ENCODE peak calls at places on chromosome 16, in seven cellular contexts. W is cardiac fibroblast, R is OCI-LY7, F is uterus, Q is BJ, C is ascending aorta, E is Peyer's patch. K is an unnamed sample.

GRCh38 chr16:73951541-73951940 is 345.1 kb upstream of the PSMD7 start:
- DNase-seq in W (no peak), R (no peak), F (peak; percentile 31), Q (no peak), C (no peak), E (no peak), K (peak; percentile 1)

GRCh38 chr16:29775742-29776408 is 2.2 kb upstream of the ZG16 start:
- DNase-seq in W (peak; percentile 38), R (no peak), F (no peak), Q (no peak), C (no peak), E (no peak), K (peak; percentile 20)

GRCh38 chr16:12661656-12662172 is 142.0 kb downstream of the CPPED1 start:
- DNase-seq in W (peak; percentile 32), R (peak; percentile 65), F (no peak), Q (no peak), C (no peak), E (no peak), K (peak; percentile 26)

GRCh38 chr16:30368122-30368791 is 2.0 kb downstream of the TBC1D10B start:
- DNase-seq in W (peak; percentile 56), R (no peak), F (no peak), Q (no peak), C (no peak), E (no peak), K (peak; percentile 56)

GRCh38 chr16:35931722-35932121 is 2472.3 kb downstream of the TP53TG3F start:
- DNase-seq in W (no peak), R (no peak), F (no peak), Q (no peak), C (no peak), E (no peak), K (no peak)

GRCh38 chr16:8924214-8924613 is 39.5 kb downstream of the USP7 start:
- DNase-seq in W (no peak), R (no peak), F (no peak), Q (no peak), C (no peak), E (peak; percentile 75), K (peak; percentile 34)

GRCh38 chr16:28321700-28322411 is 29.5 kb downstream of the SBK1 start:
- DNase-seq in W (peak; percentile 31), R (peak; percentile 61), F (no peak), Q (no peak), C (no peak), E (peak; percentile 59), K (peak; percentile 44)

GRCh38 chr16:27378871-27379580 is 22.9 kb upstream of the IL21R start:
- DNase-seq in W (no peak), R (no peak), F (no peak), Q (no peak), C (peak; percentile 43), E (no peak), K (peak; percentile 50)

GRCh38 chr16:80418772-80419355 is 121.9 kb upstream of the DYNLRB2 start:
- DNase-seq in W (no peak), R (no peak), F (no peak), Q (no peak), C (no peak), E (no peak), K (no peak)

GRCh38 chr16:24729967-24730815 is 740 bp downstream of the TNRC6A start:
- DNase-seq in W (peak; percentile 21), R (peak; percentile 21), F (peak; percentile 30), Q (no peak), C (no peak), E (peak; percentile 70), K (peak; percentile 19)

GRCh38 chr16:3608069-3608468 is 3.3 kb downstream of the SLX4 start:
- DNase-seq in W (no peak), R (no peak), F (no peak), Q (no peak), C (no peak), E (no peak), K (no peak)

GRCh38 chr16:58850627-58851024 is 116.5 kb upstream of the GOT2 start:
- DNase-seq in W (no peak), R (no peak), F (no peak), Q (no peak), C (no peak), E (no peak), K (no peak)

GRCh38 chr16:68737046-68737729 is at the start of gene CDH1:
- DNase-seq in W (no peak), R (no peak), F (no peak), Q (no peak), C (no peak), E (peak; percentile 98), K (no peak)
- H3K4me3 ChIP-seq in W (no peak within 1 kb of the TSS), R (no peak within 1 kb of the TSS), F (peak within 1 kb of the TSS; percentile 38), Q (no peak within 1 kb of the TSS), C (peak within 1 kb of the TSS; percentile 5), E (peak within 1 kb of the TSS; percentile 29), K (no peak within 1 kb of the TSS)

GRCh38 chr16:50902457-50902856 is 160.6 kb downstream of the CYLD start:
- DNase-seq in W (no peak), R (peak; percentile 2), F (no peak), Q (no peak), C (no peak), E (no peak), K (no peak)
- TF ChIP-seq CTCF in W (no peak), R (peak; percentile 28), F (no peak), Q (no peak), C (no peak), E (no peak), K (no peak)

GRCh38 chr16:89363621-89364393 is 126.6 kb downstream of the ANKRD11 start:
- DNase-seq in W (peak; percentile 74), R (no peak), F (no peak), Q (no peak), C (no peak), E (no peak), K (peak; percentile 91)

GRCh38 chr16:89359296-89360147 is 130.8 kb downstream of the ANKRD11 start:
- DNase-seq in W (peak; percentile 49), R (no peak), F (no peak), Q (no peak), C (no peak), E (no peak), K (no peak)

GRCh38 chr16:89364603-89365002 is 125.8 kb downstream of the ANKRD11 start:
- DNase-seq in W (peak; percentile 39), R (no peak), F (no peak), Q (no peak), C (no peak), E (no peak), K (peak; percentile 56)

GRCh38 chr16:89360760-89361435 is 129.5 kb downstream of the ANKRD11 start:
- DNase-seq in W (no peak), R (peak; percentile 53), F (no peak), Q (no peak), C (no peak), E (no peak), K (peak; percentile 46)

GRCh38 chr16:89361756-89362155 is 128.6 kb downstream of the ANKRD11 start:
- DNase-seq in W (no peak), R (no peak), F (no peak), Q (no peak), C (no peak), E (no peak), K (no peak)
- H3K4me3 ChIP-seq in W (no peak overlapping the region), R (no peak overlapping the region), F (no peak overlapping the region), Q (no peak overlapping the region), C (no peak overlapping the region), E (no peak overlapping the region), K (no peak overlapping the region)

GRCh38 chr16:11564046-11564926 is 22.4 kb downstream of the LITAF start:
- DNase-seq in W (no peak), R (no peak), F (no peak), Q (no peak), C (no peak), E (no peak), K (no peak)

GRCh38 chr16:11565665-11566064 is 21.1 kb downstream of the LITAF start:
- DNase-seq in W (no peak), R (no peak), F (no peak), Q (no peak), C (no peak), E (no peak), K (no peak)

GRCh38 chr16:11562941-11563340 is 23.8 kb downstream of the LITAF start:
- DNase-seq in W (no peak), R (no peak), F (no peak), Q (no peak), C (no peak), E (no peak), K (no peak)

GRCh38 chr16:11563493-11564040 is 23.2 kb downstream of the LITAF start:
- DNase-seq in W (no peak), R (no peak), F (no peak), Q (no peak), C (no peak), E (no peak), K (no peak)

GRCh38 chr16:11566398-11566797 is 20.3 kb downstream of the LITAF start:
- DNase-seq in W (no peak), R (no peak), F (no peak), Q (no peak), C (no peak), E (no peak), K (no peak)
- TF ChIP-seq CTCF in W (no peak), R (no peak), F (no peak), Q (no peak), C (no peak), E (no peak), K (no peak)

DNA sequence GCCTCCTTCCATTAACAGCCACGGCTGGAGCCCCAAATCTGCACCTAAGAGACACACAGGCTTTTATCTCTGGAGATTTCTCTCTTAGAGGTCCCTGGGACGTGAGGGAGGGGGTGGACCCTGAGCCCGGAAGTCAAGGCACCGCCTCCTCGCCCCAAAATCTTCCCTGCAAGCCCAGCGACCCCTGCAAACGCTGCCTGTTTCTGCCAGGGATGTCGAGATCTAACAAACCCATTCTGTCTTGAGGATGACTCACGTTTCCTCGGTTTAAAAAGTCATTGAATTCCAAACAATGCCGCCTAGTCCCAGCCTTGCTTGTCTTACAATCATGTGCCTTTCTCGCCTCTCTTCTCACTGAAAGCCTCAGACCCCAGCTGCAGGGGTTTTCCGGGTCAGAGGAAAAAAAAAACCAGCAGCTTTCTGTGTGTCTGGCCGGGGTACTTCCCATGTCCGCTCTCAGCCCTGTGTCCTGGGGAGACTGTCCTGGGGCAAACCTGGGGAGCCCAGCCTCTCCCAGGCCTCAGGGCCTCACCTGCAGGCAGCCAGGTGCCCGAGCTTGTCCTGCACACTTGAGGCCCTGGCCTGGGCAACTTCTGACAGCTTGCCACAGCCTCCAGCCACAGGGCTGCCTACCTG is 15.4 kb downstream of the ARL2BP start:
- DNase-seq in W (peak; percentile 77), R (peak; percentile 21), F (no peak), Q (peak; percentile 15), C (peak; percentile 60), E (no peak), K (peak; percentile 87)
- H3K4me3 ChIP-seq in W (no peak overlapping the region), R (no peak overlapping the region), F (no peak overlapping the region), Q (no peak overlapping the region), C (no peak overlapping the region), E (no peak overlapping the region), K (peak overlapping the region; percentile 30)

GRCh38 chr16:84527486-84528269 is 23.2 kb upstream of the MEAK7 start:
- DNase-seq in W (peak; percentile 55), R (no peak), F (no peak), Q (no peak), C (no peak), E (no peak), K (no peak)
- TF ChIP-seq CTCF in W (no peak), R (no peak), F (no peak), Q (no peak), C (no peak), E (no peak), K (no peak)